ENCODE peak calls at places on chromosomes 11 and 22, in five cellular contexts. S, U, E, O and R are unnamed samples.

GRCh38 chr11:64146036-64146943 is 19.6 kb downstream of the MACROD1 start:
- DNase-seq in S (no peak), U (peak), E (no peak), O (no peak), R (no peak)

GRCh38 chr22:23537421-23537820 is 42.7 kb downstream of the IGLL1 start:
- DNase-seq in S (no peak), U (no peak), E (no peak), O (no peak), R (no peak)

GRCh38 chr11:44857490-44857889 is 93.2 kb downstream of the TP53I11 start:
- DNase-seq in S (no peak), U (no peak), E (no peak), O (no peak), R (no peak)

GRCh38 chr11:130442728-130443127 is 5.7 kb upstream of the ADAMTS15 start:
- DNase-seq in S (no peak), U (no peak), E (no peak), O (no peak), R (no peak)

GRCh38 chr11:130400793-130401483 is 27.5 kb downstream of the ADAMTS8 start:
- DNase-seq in S (no peak), U (no peak), E (no peak), O (peak), R (no peak)

GRCh38 chr11:86671386-86672006 is 920 bp downstream of the ME3 start:
- DNase-seq in S (no peak), U (no peak), E (peak), O (no peak), R (no peak)

GRCh38 chr11:86559311-86559945 is 113.0 kb downstream of the ME3 start:
- DNase-seq in S (no peak), U (no peak), E (no peak), O (peak), R (no peak)

GRCh38 chr22:20222764-20223420 is 45.2 kb downstream of the RTN4R start:
- DNase-seq in S (no peak), U (no peak), E (no peak), O (no peak), R (no peak)

GRCh38 chr22:27648074-27648473 is 153.5 kb downstream of the MN1 start:
- DNase-seq in S (no peak), U (no peak), E (no peak), O (no peak), R (no peak)

GRCh38 chr11:122727101-122727929 is 71.8 kb downstream of the UBASH3B start:
- DNase-seq in S (no peak), U (peak), E (no peak), O (no peak), R (no peak)

GRCh38 chr11:38392176-38392575 is 1794.1 kb upstream of the RAG2 start:
- DNase-seq in S (no peak), U (no peak), E (no peak), O (no peak), R (no peak)

GRCh38 chr22:17411213-17411612 is 42.0 kb downstream of the CECR2 start:
- DNase-seq in S (no peak), U (no peak), E (no peak), O (no peak), R (no peak)

GRCh38 chr11:129536338-129536737 is 160.7 kb downstream of the BARX2 start:
- DNase-seq in S (no peak), U (no peak), E (no peak), O (no peak), R (no peak)

GRCh38 chr11:64247729-64248531 is 1.2 kb upstream of the PPP1R14B start:
- DNase-seq in S (no peak), U (no peak), E (no peak), O (no peak), R (no peak)

GRCh38 chr11:120645639-120646038 is 134.1 kb downstream of the GRIK4 start:
- DNase-seq in S (no peak), U (no peak), E (no peak), O (no peak), R (no peak)

GRCh38 chr11:6321356-6321755 is 1.1 kb upstream of the CAVIN3 start:
- DNase-seq in S (no peak), U (no peak), E (no peak), O (no peak), R (no peak)

GRCh38 chr11:12019337-12019736 is 10.9 kb upstream of the DKK3 start:
- DNase-seq in S (no peak), U (no peak), E (no peak), O (no peak), R (no peak)

GRCh38 chr11:1876361-1877063 is 15.2 kb downstream of the PRR33 start:
- DNase-seq in S (no peak), U (no peak), E (peak), O (no peak), R (no peak)

GRCh38 chr11:107151158-107151557 is 132.9 kb upstream of the GUCY1A2 start:
- DNase-seq in S (no peak), U (no peak), E (no peak), O (no peak), R (no peak)

GRCh38 chr11:18368236-18368635 is 26.1 kb upstream of the LDHA start:
- DNase-seq in S (no peak), U (no peak), E (no peak), O (no peak), R (no peak)

GRCh38 chr11:118290923-118291322 is 13.6 kb upstream of the CD3E start:
- DNase-seq in S (no peak), U (peak), E (no peak), O (no peak), R (no peak)

GRCh38 chr11:118295199-118295598 is 9.3 kb upstream of the CD3E start:
- DNase-seq in S (no peak), U (no peak), E (no peak), O (no peak), R (no peak)

GRCh38 chr11:118289411-118289810 is 15.1 kb upstream of the CD3E start:
- DNase-seq in S (no peak), U (no peak), E (no peak), O (no peak), R (no peak)

GRCh38 chr11:118294053-118294452 is 10.5 kb upstream of the CD3E start:
- DNase-seq in S (no peak), U (no peak), E (no peak), O (no peak), R (no peak)

DNA sequence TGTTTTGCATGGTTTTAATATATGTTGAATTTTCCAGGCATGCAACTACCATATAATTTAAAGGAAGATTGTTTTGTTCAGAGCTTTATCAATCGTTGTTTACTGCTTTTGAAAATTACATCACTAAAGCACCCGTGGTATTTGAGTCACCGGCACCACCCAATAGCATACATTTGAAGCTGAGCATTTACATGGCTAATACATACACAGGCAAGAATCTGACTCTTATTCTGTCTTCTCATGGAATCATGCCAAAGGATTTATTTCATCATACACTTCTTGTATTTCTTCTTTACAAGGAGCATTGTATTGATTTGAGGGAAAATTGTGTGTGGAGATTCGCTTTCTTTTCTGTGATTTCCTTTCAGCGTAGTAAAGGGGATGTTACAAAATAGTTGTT is 13.1 kb upstream of the CD3E start:
- DNase-seq in S (no peak), U (no peak), E (no peak), O (no peak), R (no peak)
- TF ChIP-seq CTCF in S (no peak), U (no peak), E (no peak), O (no peak), R (no peak)

DNA sequence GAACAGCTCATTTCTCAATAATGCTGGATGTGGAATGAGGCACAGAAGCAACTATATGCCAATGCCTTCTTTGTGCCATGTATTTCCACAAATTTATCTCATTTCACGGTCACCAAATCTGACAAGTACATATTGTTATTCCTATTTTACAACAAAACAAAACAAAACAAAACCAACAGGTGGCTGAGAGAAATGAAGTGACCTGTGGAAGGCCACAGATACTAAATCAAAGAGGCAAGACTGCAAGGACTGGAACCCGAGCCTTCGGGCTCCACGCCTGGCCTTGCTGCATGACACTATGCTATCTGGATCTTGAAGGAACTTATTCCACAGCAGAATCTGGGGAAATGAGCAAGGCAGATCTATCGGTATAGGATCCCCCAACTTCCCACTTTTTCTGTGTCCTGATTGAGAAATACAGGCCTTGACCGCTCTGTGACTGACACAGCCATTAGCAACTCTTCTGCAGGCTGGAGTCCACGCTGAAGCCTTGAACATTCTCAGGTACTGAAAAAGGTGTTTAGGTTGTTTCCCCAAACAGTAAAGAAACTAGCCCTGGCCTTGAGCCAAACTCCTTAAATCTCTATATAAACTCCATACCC is 241.1 kb upstream of the NARS2 start:
- DNase-seq in S (no peak), U (no peak), E (no peak), O (no peak), R (no peak)
- TF ChIP-seq CTCF in S (no peak), U (no peak), E (no peak), O (no peak), R (no peak)

GRCh38 chr11:60872124-60872951 is 5.0 kb downstream of the ZP1 start:
- DNase-seq in S (peak), U (no peak), E (peak), O (no peak), R (no peak)

GRCh38 chr11:60870276-60870675 is 2.9 kb downstream of the ZP1 start:
- DNase-seq in S (no peak), U (no peak), E (no peak), O (no peak), R (no peak)

GRCh38 chr11:60872952-60873524 is 5.7 kb downstream of the ZP1 start:
- DNase-seq in S (no peak), U (no peak), E (no peak), O (peak), R (no peak)

GRCh38 chr11:60870733-60871377 is 3.5 kb downstream of the ZP1 start:
- DNase-seq in S (no peak), U (no peak), E (no peak), O (no peak), R (no peak)

GRCh38 chr11:60871378-60872061 is 4.2 kb downstream of the ZP1 start:
- DNase-seq in S (no peak), U (no peak), E (no peak), O (no peak), R (no peak)
- TF ChIP-seq CTCF in S (no peak), U (no peak), E (no peak), O (peak), R (no peak)

GRCh38 chr11:3958301-3958700 is 102.8 kb downstream of the STIM1 start:
- DNase-seq in S (no peak), U (no peak), E (no peak), O (no peak), R (no peak)

GRCh38 chr11:3956748-3957147 is 101.3 kb downstream of the STIM1 start:
- DNase-seq in S (no peak), U (no peak), E (no peak), O (no peak), R (no peak)

GRCh38 chr11:3957437-3957836 is 102.0 kb downstream of the STIM1 start:
- DNase-seq in S (no peak), U (no peak), E (no peak), O (no peak), R (no peak)

GRCh38 chr11:3959918-3960295 is 104.4 kb downstream of the STIM1 start:
- DNase-seq in S (no peak), U (no peak), E (no peak), O (no peak), R (no peak)

DNA sequence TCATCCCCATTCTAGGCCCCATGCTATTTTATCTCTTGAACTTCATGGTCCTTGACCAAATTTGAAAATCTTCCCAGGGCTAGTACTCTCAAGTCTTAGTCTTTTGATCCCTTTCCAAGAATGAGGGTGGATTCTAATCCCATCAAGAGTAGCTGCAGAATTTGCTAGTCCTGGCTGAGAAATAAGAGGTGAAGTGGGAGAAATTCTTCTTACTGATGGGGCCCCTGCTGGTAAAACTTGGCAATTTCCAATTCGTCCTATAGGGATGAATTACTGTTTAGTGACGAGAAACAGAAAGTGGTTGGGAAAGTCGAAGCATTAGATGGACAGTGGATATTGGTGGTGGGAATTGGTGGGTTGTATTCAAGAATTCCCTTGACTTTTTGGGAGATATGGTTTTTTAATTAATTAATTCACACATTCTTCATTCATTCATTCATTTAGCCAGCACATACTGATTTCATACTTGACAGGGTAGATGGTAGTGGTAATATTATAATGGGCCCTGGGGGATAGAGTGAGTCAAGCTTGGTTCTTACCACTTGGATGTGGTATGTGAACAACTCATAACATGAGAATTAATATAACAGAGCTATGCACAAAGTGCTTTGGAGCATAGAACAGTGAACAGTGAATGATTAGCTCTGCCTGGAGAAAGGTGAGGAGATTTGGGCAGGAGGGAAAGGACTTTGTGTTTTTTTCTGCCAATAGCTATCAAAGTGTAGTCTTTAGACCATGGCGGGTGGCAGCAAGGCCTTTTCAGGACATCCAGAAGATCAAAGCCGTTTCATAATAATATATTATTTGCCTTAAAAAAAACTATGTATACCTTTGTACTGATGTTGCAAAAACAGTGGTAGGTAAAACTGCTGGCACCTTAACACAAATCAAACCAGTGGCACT is 103.8 kb downstream of the STIM1 start:
- DNase-seq in S (no peak), U (peak), E (no peak), O (no peak), R (no peak)
- TF ChIP-seq CTCF in S (peak), U (peak), E (no peak), O (no peak), R (no peak)

DNA sequence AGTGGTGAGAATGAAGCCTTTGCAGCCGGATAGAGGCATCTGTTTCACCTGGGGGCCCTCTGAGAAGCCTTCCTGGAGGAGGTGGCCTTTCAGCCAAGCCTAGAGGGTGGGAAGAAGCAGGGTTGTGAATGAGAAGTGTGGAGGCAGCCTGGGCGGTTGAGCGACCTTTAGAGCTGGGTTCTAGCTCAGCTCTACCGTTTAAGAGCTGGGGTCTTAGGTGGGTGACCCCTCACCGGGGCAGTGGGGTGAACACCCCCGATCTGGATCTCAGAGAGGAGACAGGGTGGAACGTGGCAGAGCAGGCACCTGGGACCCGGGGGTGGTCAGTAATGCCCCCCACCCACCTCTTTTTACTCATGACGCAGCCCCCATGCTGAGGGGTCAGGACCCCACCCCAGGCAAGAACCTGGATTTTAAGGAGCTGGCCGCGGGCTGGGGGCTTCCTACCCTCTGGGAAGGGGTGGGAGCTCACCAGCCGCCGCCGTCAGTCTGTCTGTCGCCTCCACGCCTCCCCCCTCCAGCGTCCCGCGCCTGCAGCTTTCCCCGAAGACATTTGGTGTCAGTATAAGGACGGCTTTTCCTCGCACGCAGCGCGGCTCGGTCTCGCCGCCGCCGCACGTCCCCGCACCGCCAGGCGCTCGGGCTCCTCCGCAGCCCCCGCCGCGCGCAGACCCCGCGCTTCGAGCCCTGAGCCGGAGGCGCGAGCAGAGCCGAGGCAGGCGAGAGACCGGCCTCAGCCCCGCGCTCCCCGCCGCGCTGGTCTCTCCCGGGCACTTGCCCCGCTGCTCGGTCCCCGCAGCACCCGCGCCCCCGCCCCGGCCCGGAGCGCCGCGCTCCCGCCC is 13.4 kb upstream of the CACNA1I start:
- DNase-seq in S (no peak), U (no peak), E (no peak), O (no peak), R (peak)
- TF ChIP-seq CTCF in S (no peak), U (no peak), E (peak), O (peak), R (peak)

GRCh38 chr11:58963551-58964075 is 24.3 kb downstream of the GLYATL1 start:
- DNase-seq in S (no peak), U (no peak), E (no peak), O (no peak), R (no peak)
- TF ChIP-seq CTCF in S (no peak), U (no peak), E (no peak), O (peak), R (no peak)

DNA sequence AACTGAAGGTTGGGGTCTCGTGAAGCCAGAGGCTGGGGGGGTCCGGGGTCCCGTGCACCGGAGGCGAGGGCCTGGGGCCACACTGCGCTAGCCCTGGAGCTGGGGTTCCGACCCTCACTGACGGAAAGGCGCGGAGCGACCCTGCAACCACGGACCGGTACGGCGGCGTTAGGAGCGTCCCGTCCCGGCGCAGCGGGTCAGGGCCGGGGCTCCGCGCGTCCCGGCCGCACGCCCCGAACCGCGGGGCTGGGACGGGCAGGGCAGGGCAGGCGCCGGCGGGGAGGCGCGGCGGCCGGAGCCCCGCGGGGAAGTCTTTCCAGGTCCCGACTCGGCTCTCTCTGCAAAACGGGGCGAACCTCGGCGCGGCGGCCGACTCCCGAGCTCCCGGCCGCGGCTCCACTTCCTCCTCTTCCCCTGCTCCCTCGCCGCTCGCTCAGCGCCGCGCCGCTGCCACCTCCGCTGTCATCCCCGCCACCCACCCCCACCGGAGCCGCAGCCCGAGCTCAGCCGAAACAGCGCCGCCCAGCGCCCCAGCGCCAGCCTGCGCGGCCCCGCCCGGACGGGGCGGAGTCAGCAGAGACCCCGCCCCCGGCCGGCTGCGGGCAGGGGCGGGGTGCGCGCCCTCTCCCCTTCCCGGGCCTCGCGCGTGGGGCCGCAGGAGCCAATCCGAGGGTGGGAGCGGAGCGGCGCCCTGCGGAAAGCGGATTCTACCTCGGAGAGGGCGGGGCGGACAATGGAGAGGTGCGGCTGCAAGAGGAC is at the start of gene GDPD5:
- DNase-seq in S (peak), U (peak), E (peak), O (peak), R (peak)
- TF ChIP-seq CTCF in S (peak), U (peak), E (peak), O (peak), R (peak)